ENCODE peak calls at places on chromosomes 12 and 14, in four cellular contexts. One of them, this sample, is unnamed. For H3K4me1, the result is how much of the 10 kb centered on the place peaks cover.

GRCh38 chr12:1929241-1929984 is 11.0 kb upstream of the CACNA2D4 start:
- DNase-seq in fibroblast of lung: no peak
- DNase-seq in MM.1S: no peak
- DNase-seq in CD8-positive, alpha-beta T cell: no peak
- DNase-seq in this sample: no peak

GRCh38 chr12:26833692-26834168 is 736 bp upstream of the ITPR2 start:
- DNase-seq in CD8-positive, alpha-beta T cell: no peak
- DNase-seq in fibroblast of lung: peak
- DNase-seq in MM.1S: peak
- DNase-seq in this sample: no peak

GRCh38 chr14:32417956-32418552 is 89.0 kb downstream of the AKAP6 start:
- DNase-seq in MM.1S: no peak
- DNase-seq in fibroblast of lung: peak
- DNase-seq in CD8-positive, alpha-beta T cell: no peak
- DNase-seq in this sample: peak

GRCh38 chr12:12896261-12896660 is 4.9 kb downstream of the GPRC5A start:
- DNase-seq in MM.1S: no peak
- DNase-seq in CD8-positive, alpha-beta T cell: no peak
- DNase-seq in fibroblast of lung: peak
- DNase-seq in this sample: no peak

GRCh38 chr12:57517187-57517586 is 3.1 kb downstream of the DDIT3 start:
- DNase-seq in MM.1S: no peak
- DNase-seq in fibroblast of lung: peak
- DNase-seq in CD8-positive, alpha-beta T cell: no peak
- DNase-seq in this sample: peak

GRCh38 chr12:59717436-59717835 is 121.6 kb downstream of the SLC16A7 start:
- DNase-seq in fibroblast of lung: no peak
- DNase-seq in CD8-positive, alpha-beta T cell: no peak
- DNase-seq in MM.1S: no peak
- DNase-seq in this sample: no peak

GRCh38 chr12:114692558-114693531 is 8.9 kb upstream of the TBX3 start:
- DNase-seq in MM.1S: no peak
- DNase-seq in CD8-positive, alpha-beta T cell: no peak
- DNase-seq in fibroblast of lung: peak
- DNase-seq in this sample: no peak

GRCh38 chr14:65833256-65833880 is 420.8 kb downstream of the FUT8 start:
- DNase-seq in fibroblast of lung: no peak
- DNase-seq in CD8-positive, alpha-beta T cell: no peak
- DNase-seq in MM.1S: no peak
- DNase-seq in this sample: no peak

GRCh38 chr14:55938249-55938791 is 179.9 kb upstream of the PELI2 start:
- DNase-seq in fibroblast of lung: peak
- DNase-seq in CD8-positive, alpha-beta T cell: no peak
- DNase-seq in MM.1S: no peak
- DNase-seq in this sample: peak

GRCh38 chr14:73823339-73823885 is 28.2 kb upstream of the PTGR2 start:
- DNase-seq in CD8-positive, alpha-beta T cell: no peak
- DNase-seq in MM.1S: no peak
- DNase-seq in fibroblast of lung: no peak
- DNase-seq in this sample: no peak

GRCh38 chr12:115872919-115873357 is 404.6 kb downstream of the MED13L start:
- DNase-seq in fibroblast of lung: no peak
- DNase-seq in MM.1S: no peak
- DNase-seq in CD8-positive, alpha-beta T cell: no peak
- DNase-seq in this sample: no peak

GRCh38 chr12:30134229-30134628 is 350.5 kb upstream of the TMTC1 start:
- DNase-seq in fibroblast of lung: no peak
- DNase-seq in CD8-positive, alpha-beta T cell: no peak
- DNase-seq in MM.1S: peak
- DNase-seq in this sample: no peak

GRCh38 chr14:28875937-28876910 is 109.6 kb downstream of the FOXG1 start:
- DNase-seq in CD8-positive, alpha-beta T cell: no peak
- DNase-seq in fibroblast of lung: no peak
- DNase-seq in MM.1S: no peak
- DNase-seq in this sample: no peak

GRCh38 chr14:94621358-94622134 is 9.4 kb downstream of the SERPINA3 start:
- DNase-seq in MM.1S: no peak
- DNase-seq in fibroblast of lung: no peak
- DNase-seq in CD8-positive, alpha-beta T cell: no peak
- DNase-seq in this sample: no peak

GRCh38 chr12:104668274-104668718 is 211.5 kb downstream of the CHST11 start:
- DNase-seq in fibroblast of lung: peak
- DNase-seq in MM.1S: no peak
- DNase-seq in CD8-positive, alpha-beta T cell: no peak
- DNase-seq in this sample: peak

GRCh38 chr12:84730561-84731162 is 181.9 kb downstream of the SLC6A15 start:
- DNase-seq in fibroblast of lung: no peak
- DNase-seq in MM.1S: no peak
- DNase-seq in CD8-positive, alpha-beta T cell: no peak
- DNase-seq in this sample: peak

GRCh38 chr12:118127867-118128266 is 8.1 kb upstream of the PEBP1 start:
- DNase-seq in CD8-positive, alpha-beta T cell: no peak
- DNase-seq in MM.1S: no peak
- DNase-seq in fibroblast of lung: no peak
- DNase-seq in this sample: no peak

GRCh38 chr12:118326971-118327370 is 45.7 kb downstream of the TAOK3 start:
- DNase-seq in MM.1S: no peak
- DNase-seq in CD8-positive, alpha-beta T cell: no peak
- DNase-seq in fibroblast of lung: peak
- DNase-seq in this sample: no peak

GRCh38 chr14:31950760-31951637 is 126.1 kb upstream of the ARHGAP5 start:
- DNase-seq in MM.1S: no peak
- DNase-seq in fibroblast of lung: peak
- DNase-seq in CD8-positive, alpha-beta T cell: no peak
- DNase-seq in this sample: peak

GRCh38 chr12:45369065-45369464 is 153.2 kb downstream of the ANO6 start:
- DNase-seq in MM.1S: peak
- DNase-seq in fibroblast of lung: peak
- DNase-seq in CD8-positive, alpha-beta T cell: no peak
- DNase-seq in this sample: no peak

GRCh38 chr12:122081697-122082221 is 3.2 kb downstream of the MLXIP start:
- DNase-seq in MM.1S: peak
- DNase-seq in CD8-positive, alpha-beta T cell: no peak
- DNase-seq in fibroblast of lung: peak
- DNase-seq in this sample: no peak

GRCh38 chr12:92546826-92547348 is 155.9 kb upstream of the PLEKHG7 start:
- DNase-seq in CD8-positive, alpha-beta T cell: no peak
- DNase-seq in MM.1S: no peak
- DNase-seq in fibroblast of lung: no peak
- DNase-seq in this sample: no peak

GRCh38 chr14:64202731-64203130 is 91.4 kb downstream of the ESR2 start:
- DNase-seq in MM.1S: no peak
- DNase-seq in fibroblast of lung: no peak
- DNase-seq in CD8-positive, alpha-beta T cell: no peak
- DNase-seq in this sample: no peak

GRCh38 chr14:64201296-64201695 is 92.9 kb downstream of the ESR2 start:
- DNase-seq in CD8-positive, alpha-beta T cell: no peak
- DNase-seq in fibroblast of lung: no peak
- DNase-seq in MM.1S: no peak
- DNase-seq in this sample: no peak

GRCh38 chr14:64203366-64204006 is 90.7 kb downstream of the ESR2 start:
- DNase-seq in fibroblast of lung: no peak
- DNase-seq in MM.1S: peak
- DNase-seq in CD8-positive, alpha-beta T cell: no peak
- DNase-seq in this sample: no peak

GRCh38 chr14:64200170-64200569 is 94.0 kb downstream of the ESR2 start:
- DNase-seq in fibroblast of lung: no peak
- DNase-seq in CD8-positive, alpha-beta T cell: no peak
- DNase-seq in MM.1S: no peak
- DNase-seq in this sample: no peak

DNA sequence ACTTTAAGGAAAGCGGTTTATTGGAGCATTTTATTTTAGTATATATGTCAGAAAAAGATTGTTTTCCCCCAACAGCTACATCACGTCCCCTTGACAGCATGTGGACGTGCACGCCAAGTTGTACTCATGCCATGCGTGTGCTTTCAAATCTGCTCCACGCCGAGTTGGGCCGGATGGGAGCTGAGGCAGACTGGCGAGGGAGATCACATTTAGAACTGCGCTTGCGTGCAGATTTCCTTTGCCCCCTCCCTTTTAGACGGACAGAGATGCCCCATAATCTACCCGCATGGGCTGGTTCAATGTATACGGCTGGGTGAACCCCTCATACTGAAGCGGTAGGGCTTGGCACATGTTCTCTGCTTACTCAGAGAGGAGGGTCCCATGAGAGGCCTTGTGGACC is 92.2 kb downstream of the ESR2 start:
- DNase-seq in MM.1S: no peak
- DNase-seq in CD8-positive, alpha-beta T cell: no peak
- DNase-seq in fibroblast of lung: no peak
- DNase-seq in this sample: no peak
- H3K4me1 ChIP-seq in MM.1S: under half
- H3K4me1 ChIP-seq in CD8-positive, alpha-beta T cell: under half
- H3K4me1 ChIP-seq in fibroblast of lung: under half
- H3K4me1 ChIP-seq in this sample: under half

GRCh38 chr12:113464852-113465719 is 6.6 kb downstream of the LHX5 start:
- DNase-seq in MM.1S: no peak
- DNase-seq in CD8-positive, alpha-beta T cell: no peak
- DNase-seq in fibroblast of lung: no peak
- DNase-seq in this sample: no peak
- TF ChIP-seq CTCF in MM.1S: no peak
- TF ChIP-seq CTCF in CD8-positive, alpha-beta T cell: no peak
- TF ChIP-seq CTCF in fibroblast of lung: no peak
- TF ChIP-seq CTCF in this sample: no peak

GRCh38 chr12:110547090-110547489 is 36.0 kb downstream of the PPTC7 start:
- DNase-seq in CD8-positive, alpha-beta T cell: no peak
- DNase-seq in fibroblast of lung: no peak
- DNase-seq in MM.1S: no peak
- DNase-seq in this sample: no peak
- H3K4me1 ChIP-seq in CD8-positive, alpha-beta T cell: under half
- H3K4me1 ChIP-seq in fibroblast of lung: under half
- H3K4me1 ChIP-seq in MM.1S: under half
- H3K4me1 ChIP-seq in this sample: under half

GRCh38 chr14:104171029-104171697 is 32.8 kb downstream of the KIF26A start:
- DNase-seq in fibroblast of lung: no peak
- DNase-seq in MM.1S: no peak
- DNase-seq in CD8-positive, alpha-beta T cell: no peak
- DNase-seq in this sample: no peak
- TF ChIP-seq CTCF in fibroblast of lung: no peak
- TF ChIP-seq CTCF in MM.1S: no peak
- TF ChIP-seq CTCF in CD8-positive, alpha-beta T cell: no peak
- TF ChIP-seq CTCF in this sample: peak

This sample was measured in BE2C.